ENCODE peak calls at places on chromosomes 4 and X, in six cellular contexts. O is mucosa of descending colon, E is HepG2, K is RWPE1, Q is GM12864, P is dorsolateral prefrontal cortex. J is an unnamed sample.

GRCh38 chr4:55879224-55879623 is 25.8 kb downstream of the EXOC1 start:
- DNase-seq in O (no peak), E (no peak), K (no peak), Q (no peak), P (no peak), J (no peak)

GRCh38 chr4:3248811-3249661 is at the start of gene MSANTD1:
- DNase-seq in O (no peak), E (no peak), K (no peak), Q (no peak), P (no peak), J (peak; percentile 15)

GRCh38 chr4:126938023-126938422 is 694.7 kb upstream of the INTU start:
- DNase-seq in O (no peak), E (no peak), K (no peak), Q (no peak), P (no peak), J (no peak)

GRCh38 chr4:178137732-178138471 is 695.7 kb upstream of the AGA start:
- DNase-seq in O (no peak), E (no peak), K (no peak), Q (no peak), P (no peak), J (no peak)

GRCh38 chr4:146282662-146283061 is 68.3 kb downstream of the REELD1 start:
- DNase-seq in O (no peak), E (no peak), K (no peak), Q (no peak), P (no peak), J (no peak)

GRCh38 chr4:95181446-95182306 is 367.1 kb downstream of the UNC5C start:
- DNase-seq in O (no peak), E (no peak), K (no peak), Q (no peak), P (no peak), J (peak; percentile 36)

GRCh38 chr4:99723555-99724450 is 66.2 kb upstream of the C4orf54 start:
- DNase-seq in O (peak; percentile 21), E (peak; percentile 58), K (peak; percentile 82), Q (no peak), P (no peak), J (no peak)

GRCh38 chr4:47213971-47214370 is 182.6 kb downstream of the GABRB1 start:
- DNase-seq in O (no peak), E (peak; percentile 16), K (peak; percentile 18), Q (no peak), P (no peak), J (no peak)

GRCh38 chr4:2251795-2252529 is 9.9 kb downstream of the MXD4 start:
- DNase-seq in O (no peak), E (no peak), K (no peak), Q (no peak), P (no peak), J (peak; percentile 10)

GRCh38 chrX:118520206-118520857 is 24.7 kb downstream of the DOCK11 start:
- DNase-seq in O (no peak), E (no peak), K (peak; percentile 78), Q (no peak), P (no peak), J (no peak)

DNA sequence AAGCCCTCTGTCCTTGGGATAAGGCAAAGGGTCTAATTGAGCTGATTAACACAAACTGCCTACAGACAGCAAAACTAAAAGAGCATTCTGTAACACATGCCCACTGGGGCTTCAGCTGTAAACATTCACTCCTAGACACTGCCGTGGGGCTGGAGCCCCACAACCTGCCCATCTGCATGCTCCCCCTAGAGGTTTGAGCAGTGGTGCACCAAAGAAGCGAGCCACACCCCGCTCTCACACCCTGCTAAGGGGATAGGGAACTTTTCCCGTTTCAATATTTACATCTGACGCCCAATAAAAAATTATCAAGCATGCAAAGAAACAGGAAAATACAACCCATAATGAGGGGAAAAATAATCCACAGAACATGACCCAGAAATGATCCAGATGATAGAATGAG is 46.9 kb upstream of the HSD17B10 start:
- DNase-seq in O (peak; percentile 20), E (no peak), K (no peak), Q (no peak), P (no peak), J (no peak)
- TF ChIP-seq CTCF in O (no peak), E (no peak), K (peak; percentile 16), Q (peak; percentile 49), P (no peak), J (no peak)

GRCh38 chr4:175411251-175411650 is 400.8 kb downstream of the GPM6A start:
- DNase-seq in O (no peak), E (no peak), K (no peak), Q (no peak), P (no peak), J (no peak)
- TF ChIP-seq CTCF in O (no peak), E (no peak), K (no peak), Q (no peak), P (no peak), J (no peak)

DNA sequence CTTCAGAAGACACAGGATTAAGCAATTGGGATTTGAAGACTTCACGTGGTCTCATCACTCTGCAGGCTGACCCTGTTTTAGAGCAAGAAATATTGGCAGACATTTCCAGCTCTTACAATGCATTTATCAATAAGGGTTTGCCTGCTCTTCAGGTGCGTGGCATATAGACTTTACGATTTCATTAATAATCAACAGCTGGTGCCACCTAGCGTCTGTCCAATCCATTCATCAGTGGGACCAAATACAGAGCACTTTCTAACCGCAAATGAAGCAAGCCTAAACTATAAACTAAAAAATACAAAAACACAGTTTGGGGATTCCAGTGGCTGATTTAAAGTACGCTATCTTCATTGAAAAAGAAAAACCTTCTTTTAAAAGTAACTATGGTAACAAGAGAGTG is 125.4 kb upstream of the DMD start:
- DNase-seq in O (peak; percentile 6), E (peak; percentile 2), K (peak; percentile 3), Q (no peak), P (no peak), J (no peak)
- TF ChIP-seq CTCF in O (no peak), E (peak; percentile 44), K (peak; percentile 51), Q (no peak), P (peak; percentile 55), J (no peak)

DNA sequence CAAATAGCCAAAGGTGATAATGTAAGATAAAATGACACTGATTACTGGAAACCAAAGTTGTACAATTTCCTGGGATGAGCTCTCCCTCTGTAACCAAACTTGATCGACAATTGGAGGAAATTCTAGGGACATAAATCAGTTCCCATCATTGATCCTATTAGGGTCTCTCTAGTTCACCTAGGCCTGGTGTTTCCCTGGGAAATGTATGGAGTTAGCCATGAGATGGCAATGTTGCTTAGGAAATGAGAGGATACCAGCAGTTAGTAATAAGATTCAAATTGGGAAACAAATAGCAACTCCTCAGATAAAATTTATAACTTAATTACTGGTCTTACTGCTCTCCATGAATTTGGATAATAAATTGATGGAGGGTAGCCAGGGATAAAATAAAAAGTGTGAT is 52.2 kb downstream of the SPATA18 start:
- DNase-seq in O (no peak), E (no peak), K (peak; percentile 11), Q (no peak), P (no peak), J (no peak)
- TF ChIP-seq CTCF in O (no peak), E (peak; percentile 42), K (peak; percentile 36), Q (no peak), P (peak; percentile 38), J (no peak)

GRCh38 chr4:119087121-119087520 is 48.5 kb upstream of the MYOZ2 start:
- DNase-seq in O (no peak), E (no peak), K (no peak), Q (no peak), P (no peak), J (no peak)
- TF ChIP-seq CTCF in O (no peak), E (no peak), K (peak; percentile 39), Q (no peak), P (peak; percentile 24), J (no peak)

GRCh38 chr4:6906046-6906445 is 3.6 kb upstream of the TBC1D14 start:
- DNase-seq in O (no peak), E (no peak), K (no peak), Q (no peak), P (peak; percentile 89), J (no peak)

GRCh38 chr4:6908397-6909112 is 1.1 kb upstream of the TBC1D14 start:
- DNase-seq in O (no peak), E (no peak), K (no peak), Q (no peak), P (no peak), J (no peak)

GRCh38 chr4:6909113-6909969 is at the start of gene TBC1D14:
- DNase-seq in O (peak; percentile 88), E (peak; percentile 74), K (peak; percentile 85), Q (no peak), P (peak; percentile 89), J (peak; percentile 89)

GRCh38 chr4:6905501-6905900 is 4.1 kb upstream of the TBC1D14 start:
- DNase-seq in O (no peak), E (no peak), K (no peak), Q (no peak), P (peak; percentile 44), J (no peak)

DNA sequence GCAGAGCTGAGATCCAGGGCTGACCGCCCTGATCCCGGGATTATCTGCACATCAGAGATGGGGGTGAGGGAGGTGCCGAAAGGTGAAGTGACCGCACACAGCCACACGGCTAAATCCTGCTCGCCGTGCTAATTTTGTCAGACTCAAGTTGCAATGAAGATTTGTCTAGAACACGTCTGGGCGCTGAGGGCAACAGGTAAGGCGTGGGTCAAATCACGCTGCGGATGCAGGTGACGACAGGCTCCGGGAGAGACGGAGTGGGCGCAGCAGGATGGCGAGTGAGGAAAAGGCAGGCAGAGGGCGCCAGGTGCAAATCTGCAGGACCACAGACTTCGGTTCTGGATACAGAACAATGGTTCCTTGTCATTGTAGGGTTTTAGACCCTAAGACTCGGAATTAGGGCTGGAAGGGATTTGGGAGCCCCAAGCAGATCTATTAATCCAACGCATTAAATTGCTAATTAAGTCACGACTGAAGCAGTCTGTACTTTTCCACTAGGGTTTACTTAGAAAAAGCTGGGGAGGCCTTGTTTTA is 1.9 kb upstream of the TBC1D14 start:
- DNase-seq in O (peak; percentile 79), E (no peak), K (no peak), Q (no peak), P (no peak), J (peak; percentile 48)
- TF ChIP-seq CTCF in O (peak; percentile 50), E (peak; percentile 87), K (no peak), Q (peak; percentile 36), P (peak; percentile 53), J (peak; percentile 14)

DNA sequence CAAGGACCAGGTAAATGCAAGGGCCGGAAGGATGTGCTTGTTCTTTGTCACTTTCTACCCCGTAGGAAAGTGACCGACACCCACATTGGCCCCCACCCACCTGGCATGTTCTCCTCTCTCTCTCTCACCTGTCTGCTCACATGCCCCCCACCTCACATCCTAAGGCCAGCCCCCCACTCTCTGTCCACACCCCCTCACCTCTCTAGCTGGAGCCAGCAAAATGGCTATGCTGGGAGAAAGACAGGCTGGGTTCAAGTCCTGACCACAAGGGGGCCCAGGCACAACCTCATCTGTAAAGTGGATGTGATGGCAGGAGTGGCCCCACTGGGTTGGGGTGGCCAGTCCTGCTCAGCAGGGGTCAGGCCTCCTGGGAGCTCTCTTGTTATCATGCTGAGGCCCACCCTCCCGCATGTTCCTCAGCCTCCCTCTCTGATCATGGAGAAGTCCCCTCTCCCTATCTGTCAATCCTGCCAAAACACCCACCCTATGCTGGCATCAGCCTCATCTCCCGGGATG is 1.7 kb upstream of the PPP2R2C start:
- DNase-seq in O (no peak), E (peak; percentile 12), K (no peak), Q (no peak), P (no peak), J (peak; percentile 52)
- TF ChIP-seq CTCF in O (no peak), E (peak; percentile 53), K (no peak), Q (peak; percentile 34), P (peak; percentile 31), J (no peak)

GRCh38 chr4:16505726-16506125 is 279.5 kb upstream of the TAPT1 start:
- DNase-seq in O (no peak), E (no peak), K (no peak), Q (no peak), P (no peak), J (peak; percentile 28)
- TF ChIP-seq CTCF in O (no peak), E (peak; percentile 31), K (no peak), Q (peak; percentile 4), P (peak; percentile 26), J (no peak)